ENCODE peak calls at places on chromosomes 13 and 19, in ten cellular contexts. Y, S, C, W, G, Z, F, H, E and I are unnamed samples.
A peak's percentile ranks its signal among the peaks of the same experiment; 100 is the strongest.

GRCh38 chr19:33406521-33407139 is 33.1 kb downstream of the CEBPG start:
- DNase-seq in F (peak; percentile 83), S (peak; percentile 43), E (no peak), W (no peak), G (peak; percentile 94), H (peak; percentile 83), Y (peak; percentile 82), Z (peak; percentile 82), C (no peak), I (peak; percentile 95)

GRCh38 chr19:3346677-3347353 is 19.6 kb upstream of the NFIC start:
- DNase-seq in S (no peak), H (peak; percentile 96), W (peak; percentile 84), G (no peak), Y (no peak), F (no peak), Z (peak; percentile 69), C (no peak), E (no peak), I (no peak)

GRCh38 chr19:33214621-33215020 is 11.0 kb downstream of the SLC7A10 start:
- DNase-seq in C (no peak), W (no peak), F (peak; percentile 80), E (no peak), G (peak; percentile 65), Z (no peak), S (no peak), H (no peak), Y (peak; percentile 63), I (no peak)

GRCh38 chr13:23668557-23668956 is 98.3 kb downstream of the TNFRSF19 start:
- DNase-seq in C (no peak), G (no peak), Z (no peak), H (no peak), F (no peak), W (no peak), Y (no peak), E (no peak), S (no peak), I (no peak)

GRCh38 chr13:69565334-69565733 is 542.3 kb upstream of the ATXN8OS start:
- DNase-seq in C (no peak), Z (peak; percentile 12), W (no peak), S (no peak), H (no peak), F (peak; percentile 80), Y (peak; percentile 36), G (peak; percentile 22), E (peak; percentile 12), I (no peak)

GRCh38 chr13:19845758-19846157 is 17.7 kb downstream of the ZMYM5 start:
- DNase-seq in C (no peak), Z (no peak), F (no peak), H (peak; percentile 71), Y (no peak), E (no peak), G (peak; percentile 32), W (no peak), S (peak; percentile 77), I (no peak)

GRCh38 chr13:50171585-50172282 is 156.5 kb downstream of the KCNRG start:
- DNase-seq in F (no peak), C (no peak), H (no peak), E (no peak), Z (no peak), W (no peak), G (no peak), Y (no peak), S (no peak), I (no peak)

GRCh38 chr19:29620931-29621351 is 14.9 kb downstream of the POP4 start:
- DNase-seq in W (no peak), Z (peak; percentile 18), Y (no peak), E (no peak), G (no peak), H (no peak), S (no peak), F (no peak), C (no peak), I (no peak)

GRCh38 chr19:1243768-1244692 is 2.5 kb downstream of the ATP5F1D start:
- DNase-seq in F (peak; percentile 88), W (peak; percentile 88), H (peak; percentile 96), S (no peak), C (no peak), Y (peak; percentile 84), Z (peak; percentile 91), G (peak; percentile 86), E (no peak), I (no peak)
- TF ChIP-seq POLR2AphosphoS5 in F (no peak), W (peak; percentile 24), H (peak; percentile 40), S (no peak), C (peak; percentile 78), Y (peak; percentile 37), Z (peak; percentile 31), G (no peak), E (no peak), I (peak; percentile 40)

DNA sequence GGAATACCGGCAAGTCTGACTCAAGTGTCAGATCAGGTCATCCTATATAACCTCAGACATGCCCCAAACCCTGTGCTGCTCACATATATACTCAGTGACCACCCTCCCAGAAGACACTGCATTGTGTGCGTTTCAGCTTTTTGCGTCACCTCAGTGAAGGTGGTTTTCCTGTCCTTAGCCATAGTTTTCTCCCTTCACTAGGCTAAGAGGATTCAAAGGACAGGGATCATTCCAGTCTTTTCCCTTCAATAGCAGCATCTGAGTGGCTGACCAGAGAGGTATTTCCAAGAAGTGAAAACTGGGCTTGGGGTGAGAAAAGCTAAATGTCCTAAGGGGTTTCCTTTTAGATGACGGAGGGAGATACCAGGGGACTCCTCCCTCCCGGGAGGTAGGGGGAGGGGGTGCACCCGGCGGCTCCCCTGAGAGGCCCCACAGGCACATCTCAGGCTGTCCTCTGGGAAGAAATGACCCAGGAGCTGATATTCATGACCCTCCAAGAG is 12.7 kb upstream of the OR10H1 start:
- DNase-seq in C (no peak), W (no peak), Z (no peak), E (no peak), F (no peak), G (no peak), Y (no peak), S (no peak), H (no peak), I (no peak)
- TF ChIP-seq POLR2AphosphoS5 in C (no peak), W (no peak), Z (no peak), E (no peak), F (no peak), G (no peak), Y (no peak), S (no peak), H (no peak), I (no peak)

DNA sequence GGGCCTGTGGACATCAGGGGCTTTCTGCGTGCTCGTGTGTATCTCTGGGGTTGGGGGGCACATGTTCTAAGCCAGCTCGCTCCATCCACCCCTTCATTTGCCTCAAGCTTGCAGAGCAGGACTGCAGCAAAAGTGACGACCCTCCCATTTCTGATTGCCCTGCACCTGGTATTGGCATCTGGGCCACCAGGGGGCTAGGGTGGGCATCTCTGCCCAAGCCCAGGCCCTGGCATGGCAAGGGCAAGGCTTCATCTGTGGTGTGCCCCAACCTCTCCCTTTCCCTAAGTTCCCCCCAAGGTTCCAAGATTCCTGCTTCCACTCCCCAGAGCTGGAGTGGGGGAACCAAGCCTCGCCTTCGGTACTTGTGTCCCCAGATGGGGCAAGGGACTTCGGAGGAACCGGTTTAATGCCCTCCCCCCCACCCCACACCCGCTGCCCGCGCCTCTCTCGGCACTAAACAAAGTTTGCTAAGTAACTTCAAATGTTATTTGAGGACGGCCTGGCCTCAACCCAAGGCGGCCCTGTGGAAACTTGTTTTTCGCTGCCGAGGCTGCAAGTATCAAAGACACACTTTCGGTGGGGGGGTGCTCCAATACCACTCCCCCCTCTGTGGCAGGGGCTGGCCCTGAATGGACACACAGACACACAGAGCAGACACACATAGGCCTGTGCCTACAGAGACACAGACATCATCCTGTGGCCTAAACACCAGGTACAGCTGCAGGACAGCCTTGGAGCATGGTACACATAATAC is 12.2 kb downstream of the NFIX start:
- DNase-seq in G (peak; percentile 42), E (no peak), Y (no peak), F (no peak), C (no peak), Z (no peak), H (peak; percentile 91), W (peak; percentile 88), S (no peak), I (peak; percentile 96)
- TF ChIP-seq POLR2AphosphoS5 in G (no peak), E (no peak), Y (no peak), F (no peak), C (no peak), Z (no peak), H (peak; percentile 49), W (no peak), S (no peak), I (peak; percentile 22)

DNA sequence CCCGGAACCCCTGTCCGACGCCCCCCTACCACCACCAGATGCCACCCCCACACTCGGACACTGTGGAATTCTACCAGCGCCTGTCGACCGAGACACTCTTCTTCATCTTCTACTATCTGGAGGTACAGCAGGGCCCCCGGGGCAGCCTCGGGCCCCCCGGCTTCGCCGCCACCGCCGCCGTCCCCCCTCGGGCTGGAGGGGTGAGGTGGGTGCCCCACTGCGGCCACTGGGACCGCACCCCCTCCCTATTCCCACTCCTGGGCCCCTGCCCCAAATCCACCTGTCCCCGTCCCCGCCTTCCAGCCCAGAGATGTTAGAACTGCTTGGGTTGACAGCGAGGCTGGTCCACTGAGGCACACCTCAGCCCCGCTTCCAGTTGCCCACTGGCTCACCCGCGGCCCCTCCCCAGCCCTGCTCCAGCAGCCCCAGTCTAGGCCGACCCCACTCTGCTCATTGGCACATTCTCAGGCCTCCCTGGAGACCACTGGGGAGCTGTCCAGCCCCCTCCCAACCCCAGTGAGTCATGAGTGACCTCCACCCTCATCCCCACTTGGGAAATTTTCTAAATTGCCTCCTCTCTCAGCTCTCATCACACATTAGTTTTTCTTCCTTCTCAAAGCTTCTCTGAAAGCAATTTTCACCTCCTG is 6.5 kb downstream of the LENG1 start:
- DNase-seq in W (no peak), F (no peak), G (no peak), E (no peak), Y (no peak), H (no peak), C (no peak), S (no peak), Z (no peak), I (no peak)
- TF ChIP-seq POLR2AphosphoS5 in W (no peak), F (no peak), G (peak; percentile 17), E (no peak), Y (peak; percentile 15), H (no peak), C (no peak), S (peak; percentile 22), Z (no peak), I (no peak)

GRCh38 chr19:10335149-10336053 is 2.1 kb upstream of the RAVER1 start:
- DNase-seq in Y (no peak), S (no peak), Z (no peak), E (no peak), H (no peak), F (peak; percentile 52), W (no peak), C (no peak), G (no peak), I (no peak)
- TF ChIP-seq POLR2AphosphoS5 in Y (no peak), S (no peak), Z (no peak), E (no peak), H (no peak), F (no peak), W (no peak), C (no peak), G (no peak), I (no peak)